ENCODE peak calls at places on chromosomes 16 and 17, in six cellular contexts. One of them, this sample, is unnamed.

GRCh38 chr17:39016193-39017153 is 49.3 kb upstream of the FBXO47 start:
- DNase-seq in stomach: no peak
- DNase-seq in uterus: no peak
- DNase-seq in tibial artery: no peak
- DNase-seq in heart right ventricle: no peak
- DNase-seq in psoas muscle: no peak
- DNase-seq in this sample: no peak

GRCh38 chr17:57425903-57426574 is 169.7 kb downstream of the MSI2 start:
- DNase-seq in stomach: no peak
- DNase-seq in uterus: no peak
- DNase-seq in tibial artery: no peak
- DNase-seq in heart right ventricle: no peak
- DNase-seq in psoas muscle: no peak
- DNase-seq in this sample: no peak

GRCh38 chr17:41777157-41777578 is 9.3 kb downstream of the JUP start:
- DNase-seq in stomach: peak; percentile 37
- DNase-seq in uterus: peak; percentile 62
- DNase-seq in tibial artery: no peak
- DNase-seq in heart right ventricle: peak; percentile 77
- DNase-seq in psoas muscle: peak; percentile 85
- DNase-seq in this sample: peak; percentile 41

GRCh38 chr17:36578671-36579070 is 13.0 kb upstream of the DHRS11 start:
- DNase-seq in stomach: no peak
- DNase-seq in uterus: no peak
- DNase-seq in tibial artery: no peak
- DNase-seq in heart right ventricle: no peak
- DNase-seq in psoas muscle: no peak
- DNase-seq in this sample: no peak

GRCh38 chr17:46053911-46054534 is 55.0 kb downstream of the STH start:
- DNase-seq in stomach: no peak
- DNase-seq in uterus: no peak
- DNase-seq in tibial artery: no peak
- DNase-seq in heart right ventricle: no peak
- DNase-seq in psoas muscle: no peak
- DNase-seq in this sample: no peak

GRCh38 chr16:8167436-8167835 is 422.9 kb downstream of the TMEM114 start:
- DNase-seq in stomach: no peak
- DNase-seq in uterus: no peak
- DNase-seq in tibial artery: no peak
- DNase-seq in heart right ventricle: no peak
- DNase-seq in psoas muscle: no peak
- DNase-seq in this sample: no peak

GRCh38 chr17:39118674-39119419 is 32.6 kb downstream of the PLXDC1 start:
- DNase-seq in stomach: no peak
- DNase-seq in uterus: no peak
- DNase-seq in tibial artery: no peak
- DNase-seq in heart right ventricle: no peak
- DNase-seq in psoas muscle: no peak
- DNase-seq in this sample: no peak

GRCh38 chr16:87420401-87421368 is 28.5 kb downstream of the MAP1LC3B start:
- DNase-seq in stomach: no peak
- DNase-seq in uterus: no peak
- DNase-seq in tibial artery: no peak
- DNase-seq in heart right ventricle: no peak
- DNase-seq in psoas muscle: no peak
- DNase-seq in this sample: no peak

GRCh38 chr17:27540300-27541105 is 84.3 kb downstream of the KSR1 start:
- DNase-seq in stomach: peak; percentile 92
- DNase-seq in uterus: peak; percentile 86
- DNase-seq in tibial artery: peak; percentile 97
- DNase-seq in heart right ventricle: peak; percentile 71
- DNase-seq in psoas muscle: peak; percentile 85
- DNase-seq in this sample: peak; percentile 85

GRCh38 chr17:36683387-36683786 is 82.0 kb downstream of the MRM1 start:
- DNase-seq in stomach: no peak
- DNase-seq in uterus: no peak
- DNase-seq in tibial artery: no peak
- DNase-seq in heart right ventricle: no peak
- DNase-seq in psoas muscle: no peak
- DNase-seq in this sample: no peak

GRCh38 chr16:57538235-57538711 is 1.9 kb upstream of the CCDC102A start:
- DNase-seq in stomach: peak; percentile 23
- DNase-seq in uterus: peak; percentile 9
- DNase-seq in tibial artery: peak; percentile 39
- DNase-seq in heart right ventricle: no peak
- DNase-seq in psoas muscle: no peak
- DNase-seq in this sample: no peak

GRCh38 chr17:1629647-1630310 is 1.1 kb upstream of the SLC43A2 start:
- DNase-seq in stomach: peak; percentile 84
- DNase-seq in uterus: no peak
- DNase-seq in tibial artery: peak; percentile 83
- DNase-seq in heart right ventricle: peak; percentile 71
- DNase-seq in psoas muscle: peak; percentile 89
- DNase-seq in this sample: peak; percentile 87

GRCh38 chr17:8016632-8017424 is 14.4 kb downstream of the GUCY2D start:
- DNase-seq in stomach: peak; percentile 68
- DNase-seq in uterus: no peak
- DNase-seq in tibial artery: no peak
- DNase-seq in heart right ventricle: no peak
- DNase-seq in psoas muscle: peak; percentile 70
- DNase-seq in this sample: peak; percentile 69

GRCh38 chr16:2816751-2817495 is at the start of gene PRSS21:
- DNase-seq in stomach: no peak
- DNase-seq in uterus: no peak
- DNase-seq in tibial artery: no peak
- DNase-seq in heart right ventricle: no peak
- DNase-seq in psoas muscle: no peak
- DNase-seq in this sample: peak; percentile 8

GRCh38 chr16:30457256-30457655 is 11.6 kb upstream of the SEPHS2 start:
- DNase-seq in stomach: no peak
- DNase-seq in uterus: no peak
- DNase-seq in tibial artery: no peak
- DNase-seq in heart right ventricle: peak; percentile 31
- DNase-seq in psoas muscle: no peak
- DNase-seq in this sample: no peak

GRCh38 chr16:5509794-5510193 is 412.2 kb upstream of the EEF2KMT start:
- DNase-seq in stomach: peak; percentile 63
- DNase-seq in uterus: no peak
- DNase-seq in tibial artery: no peak
- DNase-seq in heart right ventricle: no peak
- DNase-seq in psoas muscle: no peak
- DNase-seq in this sample: peak; percentile 82

GRCh38 chr16:11233727-11234376 is 22.2 kb downstream of the SOCS1 start:
- DNase-seq in stomach: no peak
- DNase-seq in uterus: no peak
- DNase-seq in tibial artery: no peak
- DNase-seq in heart right ventricle: no peak
- DNase-seq in psoas muscle: no peak
- DNase-seq in this sample: peak; percentile 34

GRCh38 chr16:49250689-49251088 is 30.9 kb downstream of the CBLN1 start:
- DNase-seq in stomach: no peak
- DNase-seq in uterus: no peak
- DNase-seq in tibial artery: no peak
- DNase-seq in heart right ventricle: no peak
- DNase-seq in psoas muscle: no peak
- DNase-seq in this sample: no peak

GRCh38 chr16:58306327-58306726 is 11.5 kb upstream of the PRSS54 start:
- DNase-seq in stomach: peak; percentile 56
- DNase-seq in uterus: no peak
- DNase-seq in tibial artery: no peak
- DNase-seq in heart right ventricle: no peak
- DNase-seq in psoas muscle: no peak
- DNase-seq in this sample: peak; percentile 60

GRCh38 chr17:3730881-3731429 is 7.3 kb downstream of the HASPIN start:
- DNase-seq in stomach: no peak
- DNase-seq in uterus: no peak
- DNase-seq in tibial artery: no peak
- DNase-seq in heart right ventricle: no peak
- DNase-seq in psoas muscle: no peak
- DNase-seq in this sample: no peak

GRCh38 chr17:9924735-9925191 is 19.7 kb upstream of the RCVRN start:
- DNase-seq in stomach: no peak
- DNase-seq in uterus: no peak
- DNase-seq in tibial artery: no peak
- DNase-seq in heart right ventricle: no peak
- DNase-seq in psoas muscle: no peak
- DNase-seq in this sample: no peak

GRCh38 chr17:34892864-34893263 is 68.4 kb downstream of the CCT6B start:
- DNase-seq in stomach: no peak
- DNase-seq in uterus: no peak
- DNase-seq in tibial artery: no peak
- DNase-seq in heart right ventricle: no peak
- DNase-seq in psoas muscle: no peak
- DNase-seq in this sample: no peak
- TF ChIP-seq CTCF in stomach: no peak
- TF ChIP-seq CTCF in uterus: no peak
- TF ChIP-seq CTCF in tibial artery: no peak
- TF ChIP-seq CTCF in heart right ventricle: peak; percentile 56
- TF ChIP-seq CTCF in psoas muscle: peak; percentile 5
- TF ChIP-seq CTCF in this sample: no peak

DNA sequence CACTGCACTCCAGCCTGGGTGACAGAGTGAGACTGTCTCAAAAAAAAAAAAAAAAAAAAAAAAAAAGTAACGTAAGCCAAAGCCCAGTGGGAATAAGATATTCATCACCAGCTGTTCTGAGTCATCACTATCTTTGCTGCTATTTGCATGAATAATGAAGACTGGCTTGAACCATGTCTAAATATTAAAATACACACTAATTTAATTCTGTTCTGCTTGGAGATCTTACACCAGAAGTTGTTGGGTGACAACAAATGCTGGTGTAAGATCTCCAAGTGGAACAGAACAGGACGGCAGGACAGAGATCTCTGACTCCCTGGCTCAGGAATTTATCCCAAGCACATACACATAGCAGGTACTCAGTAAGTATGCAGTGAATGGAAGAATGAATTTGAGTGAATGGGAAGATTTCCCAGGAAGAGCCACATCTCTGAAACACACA is 19.6 kb downstream of the DNAH17 start:
- DNase-seq in stomach: no peak
- DNase-seq in uterus: no peak
- DNase-seq in tibial artery: no peak
- DNase-seq in heart right ventricle: no peak
- DNase-seq in psoas muscle: no peak
- DNase-seq in this sample: no peak
- H3K27ac ChIP-seq in stomach: no peak overlapping the region
- H3K27ac ChIP-seq in uterus: no peak overlapping the region
- H3K27ac ChIP-seq in tibial artery: no peak overlapping the region
- H3K27ac ChIP-seq in heart right ventricle: no peak overlapping the region
- H3K27ac ChIP-seq in psoas muscle: no peak overlapping the region
- H3K27ac ChIP-seq in this sample: no peak overlapping the region

DNA sequence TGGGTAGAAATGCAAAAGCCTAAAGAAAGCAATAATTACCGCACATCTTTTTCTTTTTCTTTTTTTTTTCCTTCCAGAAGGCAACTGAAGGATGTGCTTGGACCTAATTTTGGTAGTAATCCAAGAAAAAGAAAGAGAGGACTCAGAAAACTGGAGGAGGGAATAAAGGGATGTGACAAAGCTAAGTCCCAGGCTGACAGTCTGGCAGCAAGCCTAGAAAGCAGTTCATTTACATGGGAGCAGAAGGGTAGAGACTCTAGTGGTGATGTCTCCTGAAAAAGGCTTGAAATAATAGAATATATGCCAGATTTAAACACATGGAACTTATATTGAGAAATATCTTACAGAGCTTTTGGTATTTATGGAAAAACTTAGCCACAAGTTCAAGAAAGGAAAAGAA is 101.0 kb upstream of the SHISA6 start:
- DNase-seq in stomach: no peak
- DNase-seq in uterus: no peak
- DNase-seq in tibial artery: no peak
- DNase-seq in heart right ventricle: peak; percentile 13
- DNase-seq in psoas muscle: no peak
- DNase-seq in this sample: no peak
- H3K4me1 ChIP-seq in stomach: no peaks in the 10 kb centered on the region
- H3K4me1 ChIP-seq in uterus: no peaks in the 10 kb centered on the region
- H3K4me1 ChIP-seq in tibial artery: no peaks in the 10 kb centered on the region
- H3K4me1 ChIP-seq in heart right ventricle: no peaks in the 10 kb centered on the region
- H3K4me1 ChIP-seq in psoas muscle: no peaks in the 10 kb centered on the region
- H3K4me1 ChIP-seq in this sample: no peaks in the 10 kb centered on the region

GRCh38 chr16:67177743-67178699 is 5.7 kb downstream of the MATCAP1 start:
- DNase-seq in stomach: peak; percentile 88
- DNase-seq in uterus: peak; percentile 54
- DNase-seq in tibial artery: peak; percentile 85
- DNase-seq in heart right ventricle: peak; percentile 71
- DNase-seq in psoas muscle: peak; percentile 81
- DNase-seq in this sample: peak; percentile 87
- TF ChIP-seq CTCF in stomach: no peak
- TF ChIP-seq CTCF in uterus: peak; percentile 23
- TF ChIP-seq CTCF in tibial artery: no peak
- TF ChIP-seq CTCF in heart right ventricle: no peak
- TF ChIP-seq CTCF in psoas muscle: no peak
- TF ChIP-seq CTCF in this sample: no peak

DNA sequence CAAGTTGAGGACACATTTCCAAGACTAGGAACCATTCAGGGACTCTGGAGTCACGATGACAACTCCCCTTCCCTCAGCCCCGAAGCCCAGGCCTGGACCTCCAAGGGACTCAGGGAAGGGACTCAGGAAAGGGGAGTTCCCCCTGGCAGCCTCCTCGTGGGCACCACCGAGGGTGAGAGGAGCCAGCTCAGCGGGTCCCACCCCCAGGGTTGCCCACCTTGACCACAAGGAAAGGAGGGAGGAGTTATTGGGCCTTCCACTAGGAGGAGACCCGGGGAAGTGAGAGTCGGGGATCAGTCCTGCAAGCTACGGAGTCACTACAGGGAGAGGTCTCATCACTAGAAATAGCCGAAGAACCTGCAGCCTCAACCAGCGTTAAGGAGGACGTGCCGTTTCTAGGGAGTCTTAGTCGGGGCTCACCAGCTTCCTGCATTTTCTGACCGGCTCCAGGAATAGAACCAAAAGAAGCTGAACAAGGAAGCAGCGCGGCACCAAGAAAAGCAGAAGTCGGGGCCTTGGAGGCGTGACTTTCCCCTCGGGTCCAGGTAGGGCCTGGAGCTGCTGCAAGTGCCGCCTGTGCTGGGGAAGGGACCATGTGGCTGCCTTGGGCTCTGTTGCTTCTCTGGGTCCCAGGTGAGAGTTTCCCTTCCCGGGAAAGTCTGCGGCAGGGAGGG is at the start of gene CD300A:
- DNase-seq in stomach: peak; percentile 54
- DNase-seq in uterus: no peak
- DNase-seq in tibial artery: no peak
- DNase-seq in heart right ventricle: peak; percentile 49
- DNase-seq in psoas muscle: peak; percentile 67
- DNase-seq in this sample: no peak
- H3K27ac ChIP-seq in stomach: peak within 1 kb of the TSS; percentile 38
- H3K27ac ChIP-seq in uterus: no peak within 1 kb of the TSS
- H3K27ac ChIP-seq in tibial artery: no peak within 1 kb of the TSS
- H3K27ac ChIP-seq in heart right ventricle: no peak within 1 kb of the TSS
- H3K27ac ChIP-seq in psoas muscle: peak within 1 kb of the TSS; percentile 9
- H3K27ac ChIP-seq in this sample: peak within 1 kb of the TSS; percentile 61

DNA sequence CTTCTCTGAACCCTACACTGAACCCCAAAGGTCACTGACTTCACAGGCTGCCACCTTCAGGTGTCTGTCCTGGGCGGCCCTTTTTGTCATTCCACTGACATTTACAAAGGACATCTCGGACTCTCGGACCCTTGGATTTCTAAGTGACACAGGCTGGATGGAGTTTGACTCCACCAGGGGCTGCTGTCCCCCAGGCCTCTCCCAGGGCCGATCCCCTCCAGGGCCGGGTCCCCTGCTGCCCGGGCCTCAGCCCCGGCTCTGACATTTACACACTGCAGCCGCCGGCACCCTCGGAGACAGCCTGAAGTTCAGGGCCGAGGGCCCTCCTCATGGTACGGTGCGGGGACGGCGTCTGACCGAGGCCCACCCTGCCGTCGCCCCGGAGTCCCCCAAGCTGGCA is 24.1 kb downstream of the CACNA1H start:
- DNase-seq in stomach: no peak
- DNase-seq in uterus: no peak
- DNase-seq in tibial artery: no peak
- DNase-seq in heart right ventricle: no peak
- DNase-seq in psoas muscle: no peak
- DNase-seq in this sample: no peak
- H3K4me1 ChIP-seq in stomach: peaks cover 71% of the 10 kb centered on the region
- H3K4me1 ChIP-seq in uterus: peaks cover 26% of the 10 kb centered on the region
- H3K4me1 ChIP-seq in tibial artery: no peaks in the 10 kb centered on the region
- H3K4me1 ChIP-seq in heart right ventricle: peaks cover 15% of the 10 kb centered on the region
- H3K4me1 ChIP-seq in psoas muscle: no peaks in the 10 kb centered on the region
- H3K4me1 ChIP-seq in this sample: peaks cover 6% of the 10 kb centered on the region

This sample was measured in transverse colon.